ENCODE peak calls at places on chromosome 22, in six cellular contexts. P is NCI-H748 treated with DMSO at 0.1 percent for 48 hours; G is HL-60; C is breast epithelium; U is activated CD4-positive, alpha-beta T cell treated with anti-CD3 and anti-CD28 coated beads, Interleukin-2, amount 50 U/mL, for 1 hour; M is ACHN. A is an unnamed sample.

GRCh38 chr22:23058063-23058462 is 12.3 kb upstream of the GNAZ start:
- DNase-seq in P (no peak), G (no peak), C (peak), U (no peak), M (no peak), A (no peak)

GRCh38 chr22:21755855-21756284 is 20.3 kb upstream of the YPEL1 start:
- DNase-seq in P (no peak), G (no peak), C (no peak), U (no peak), M (no peak), A (no peak)

GRCh38 chr22:24006914-24007214 is 1.6 kb upstream of the GSTT4 start:
- DNase-seq in P (no peak), G (no peak), C (no peak), U (no peak), M (no peak), A (no peak)

GRCh38 chr22:33812578-33812977 is 107.7 kb downstream of the LARGE1 start:
- DNase-seq in P (no peak), G (no peak), C (no peak), U (no peak), M (no peak), A (no peak)

GRCh38 chr22:30640361-30640760 is 4.8 kb downstream of the SLC35E4 start:
- DNase-seq in P (no peak), G (no peak), C (no peak), U (no peak), M (no peak), A (no peak)

GRCh38 chr22:27651486-27651885 is 150.1 kb downstream of the MN1 start:
- DNase-seq in P (no peak), G (no peak), C (no peak), U (no peak), M (no peak), A (no peak)

GRCh38 chr22:39214383-39215069 is 30.3 kb downstream of the PDGFB start:
- DNase-seq in P (no peak), G (no peak), C (no peak), U (no peak), M (peak), A (no peak)

GRCh38 chr22:18100781-18101180 is 9.8 kb upstream of the TUBA8 start:
- DNase-seq in P (no peak), G (no peak), C (no peak), U (no peak), M (no peak), A (no peak)

GRCh38 chr22:42062506-42063190 is 8.0 kb downstream of the NAGA start:
- DNase-seq in P (no peak), G (no peak), C (no peak), U (no peak), M (no peak), A (no peak)

GRCh38 chr22:37030560-37031281 is 11.2 kb downstream of the MPST start:
- DNase-seq in P (no peak), G (no peak), C (no peak), U (no peak), M (peak), A (no peak)

GRCh38 chr22:27213766-27214581 is 556.6 kb downstream of the MIAT start:
- DNase-seq in P (no peak), G (no peak), C (no peak), U (no peak), M (no peak), A (no peak)

GRCh38 chr22:37213218-37213855 is 1.1 kb upstream of the SSTR3 start:
- DNase-seq in P (no peak), G (no peak), C (no peak), U (no peak), M (no peak), A (no peak)

GRCh38 chr22:22565991-22566390 is 6.9 kb upstream of the PRAME start:
- DNase-seq in P (no peak), G (no peak), C (no peak), U (no peak), M (no peak), A (no peak)

GRCh38 chr22:37443977-37444376 is 16.7 kb upstream of the ELFN2 start:
- DNase-seq in P (no peak), G (no peak), C (no peak), U (no peak), M (no peak), A (no peak)

GRCh38 chr22:44915441-44915840 is 94.4 kb downstream of the PHF21B start:
- DNase-seq in P (no peak), G (no peak), C (peak), U (no peak), M (no peak), A (no peak)

GRCh38 chr22:50399751-50400331 is 56.7 kb downstream of the PPP6R2 start:
- DNase-seq in P (no peak), G (peak), C (no peak), U (peak), M (peak), A (no peak)

GRCh38 chr22:37189011-37189466 is 992 bp upstream of the C1QTNF6 start:
- DNase-seq in P (no peak), G (no peak), C (no peak), U (no peak), M (peak), A (no peak)

GRCh38 chr22:43723816-43724215 is 88.3 kb downstream of the EFCAB6 start:
- DNase-seq in P (no peak), G (no peak), C (no peak), U (no peak), M (no peak), A (no peak)

GRCh38 chr22:28714043-28714442 is 27.6 kb downstream of the CHEK2 start:
- DNase-seq in P (no peak), G (no peak), C (no peak), U (no peak), M (no peak), A (no peak)

GRCh38 chr22:26302726-26303125 is 126.3 kb upstream of the ASPHD2 start:
- DNase-seq in P (no peak), G (no peak), C (no peak), U (no peak), M (no peak), A (no peak)

GRCh38 chr22:22091400-22091878 is 108.9 kb upstream of the TOP3B start:
- DNase-seq in P (no peak), G (no peak), C (no peak), U (no peak), M (no peak), A (no peak)

GRCh38 chr22:46625113-46625842 is 5.1 kb downstream of the GRAMD4 start:
- DNase-seq in P (no peak), G (no peak), C (no peak), U (no peak), M (no peak), A (no peak)

GRCh38 chr22:40487663-40488249 is 117.4 kb downstream of the SGSM3 start:
- DNase-seq in P (no peak), G (no peak), C (no peak), U (no peak), M (peak), A (no peak)

GRCh38 chr22:38040953-38041759 is 16.0 kb upstream of the PICK1 start:
- DNase-seq in P (no peak), G (no peak), C (no peak), U (no peak), M (no peak), A (no peak)

GRCh38 chr22:21761086-21761485 is 25.5 kb upstream of the YPEL1 start:
- DNase-seq in P (no peak), G (no peak), C (no peak), U (no peak), M (no peak), A (no peak)

GRCh38 chr22:29071261-29072045 is 1.4 kb upstream of the KREMEN1 start:
- DNase-seq in P (peak), G (no peak), C (peak), U (no peak), M (no peak), A (no peak)

GRCh38 chr22:42959472-42960145 is 55.3 kb downstream of the PACSIN2 start:
- DNase-seq in P (no peak), G (peak), C (no peak), U (no peak), M (peak), A (no peak)

GRCh38 chr22:48523761-48524160 is 1303.9 kb downstream of the BRD1 start:
- DNase-seq in P (no peak), G (no peak), C (no peak), U (no peak), M (no peak), A (no peak)

GRCh38 chr22:42905702-42906183 is 48.7 kb upstream of the ARFGAP3 start:
- DNase-seq in P (no peak), G (no peak), C (peak), U (no peak), M (no peak), A (no peak)

GRCh38 chr22:30286813-30287625 is 2.3 kb downstream of the CASTOR1 start:
- DNase-seq in P (peak), G (peak), C (peak), U (peak), M (peak), A (no peak)

GRCh38 chr22:26916236-26916635 is 258.8 kb downstream of the MIAT start:
- DNase-seq in P (no peak), G (no peak), C (no peak), U (no peak), M (no peak), A (no peak)

GRCh38 chr22:47168900-47169800 is 406.7 kb downstream of the TBC1D22A start:
- DNase-seq in P (no peak), G (no peak), C (peak), U (no peak), M (peak), A (no peak)

GRCh38 chr22:47288640-47289039 is 526.2 kb downstream of the TBC1D22A start:
- DNase-seq in P (no peak), G (no peak), C (peak), U (no peak), M (no peak), A (no peak)

GRCh38 chr22:39090426-39091064 is 6.5 kb upstream of the APOBEC3H start:
- DNase-seq in P (no peak), G (no peak), C (no peak), U (peak), M (no peak), A (no peak)

GRCh38 chr22:50114221-50114981 is 24.6 kb downstream of the MOV10L1 start:
- DNase-seq in P (no peak), G (no peak), C (no peak), U (no peak), M (no peak), A (no peak)

GRCh38 chr22:36732609-36733008 is 29.1 kb upstream of the CACNG2 start:
- DNase-seq in P (no peak), G (no peak), C (peak), U (no peak), M (no peak), A (no peak)

GRCh38 chr22:17369553-17370035 is 334 bp downstream of the CECR2 start:
- DNase-seq in P (no peak), G (peak), C (no peak), U (peak), M (peak), A (no peak)

A was measured in NCI-H2081 treated with DMSO at 0.1 percent for 48 hours.